ENCODE peak calls at places on chromosomes 5 and 9, in ten cellular contexts. One of them, this sample, is unnamed.

GRCh38 chr5:137954131-137954879 is 65.0 kb downstream of the PKD2L2 start:
- DNase-seq in coronary artery: no peak
- DNase-seq in A549: peak
- DNase-seq in OCI-LY7: no peak
- DNase-seq in small intestine: no peak
- DNase-seq in aorta: no peak
- DNase-seq in suprapubic skin: no peak
- DNase-seq in dorsolateral prefrontal cortex: no peak
- DNase-seq in AG10803: peak
- DNase-seq in left ventricle myocardium inferior: no peak
- DNase-seq in this sample: no peak

GRCh38 chr5:10987881-10988504 is 227.0 kb upstream of the DAP start:
- DNase-seq in coronary artery: no peak
- DNase-seq in A549: peak
- DNase-seq in OCI-LY7: peak
- DNase-seq in small intestine: peak
- DNase-seq in aorta: peak
- DNase-seq in suprapubic skin: peak
- DNase-seq in dorsolateral prefrontal cortex: peak
- DNase-seq in AG10803: no peak
- DNase-seq in left ventricle myocardium inferior: peak
- DNase-seq in this sample: peak

GRCh38 chr9:127214421-127215265 is 49.9 kb upstream of the GARNL3 start:
- DNase-seq in coronary artery: no peak
- DNase-seq in A549: peak
- DNase-seq in OCI-LY7: peak
- DNase-seq in small intestine: peak
- DNase-seq in aorta: peak
- DNase-seq in suprapubic skin: peak
- DNase-seq in dorsolateral prefrontal cortex: peak
- DNase-seq in AG10803: peak
- DNase-seq in left ventricle myocardium inferior: no peak
- DNase-seq in this sample: no peak

GRCh38 chr5:96963267-96963666 is 27.4 kb downstream of the LNPEP start:
- DNase-seq in coronary artery: no peak
- DNase-seq in A549: no peak
- DNase-seq in OCI-LY7: peak
- DNase-seq in small intestine: peak
- DNase-seq in aorta: no peak
- DNase-seq in suprapubic skin: peak
- DNase-seq in dorsolateral prefrontal cortex: no peak
- DNase-seq in AG10803: peak
- DNase-seq in left ventricle myocardium inferior: peak
- DNase-seq in this sample: no peak

GRCh38 chr5:137453476-137454080 is 45.5 kb downstream of the SPOCK1 start:
- DNase-seq in coronary artery: no peak
- DNase-seq in A549: peak
- DNase-seq in OCI-LY7: peak
- DNase-seq in small intestine: peak
- DNase-seq in aorta: no peak
- DNase-seq in suprapubic skin: no peak
- DNase-seq in dorsolateral prefrontal cortex: no peak
- DNase-seq in AG10803: peak
- DNase-seq in left ventricle myocardium inferior: no peak
- DNase-seq in this sample: peak

GRCh38 chr5:80255425-80255751 is 460 bp downstream of the SERINC5 start:
- DNase-seq in coronary artery: peak
- DNase-seq in A549: peak
- DNase-seq in OCI-LY7: peak
- DNase-seq in small intestine: peak
- DNase-seq in aorta: peak
- DNase-seq in suprapubic skin: peak
- DNase-seq in dorsolateral prefrontal cortex: no peak
- DNase-seq in AG10803: peak
- DNase-seq in left ventricle myocardium inferior: peak
- DNase-seq in this sample: no peak

GRCh38 chr5:107893642-107894041 is 222.9 kb upstream of the EFNA5 start:
- DNase-seq in coronary artery: no peak
- DNase-seq in A549: no peak
- DNase-seq in OCI-LY7: no peak
- DNase-seq in small intestine: peak
- DNase-seq in aorta: no peak
- DNase-seq in suprapubic skin: no peak
- DNase-seq in dorsolateral prefrontal cortex: no peak
- DNase-seq in AG10803: peak
- DNase-seq in left ventricle myocardium inferior: no peak
- DNase-seq in this sample: peak

GRCh38 chr5:177390363-177391300 is 6.4 kb downstream of the SLC34A1 start:
- DNase-seq in coronary artery: no peak
- DNase-seq in A549: peak
- DNase-seq in OCI-LY7: peak
- DNase-seq in small intestine: peak
- DNase-seq in aorta: peak
- DNase-seq in suprapubic skin: peak
- DNase-seq in dorsolateral prefrontal cortex: peak
- DNase-seq in AG10803: peak
- DNase-seq in left ventricle myocardium inferior: peak
- DNase-seq in this sample: peak

GRCh38 chr5:141742866-141743651 is 61.0 kb upstream of the ARAP3 start:
- DNase-seq in coronary artery: no peak
- DNase-seq in A549: no peak
- DNase-seq in OCI-LY7: peak
- DNase-seq in small intestine: no peak
- DNase-seq in aorta: no peak
- DNase-seq in suprapubic skin: peak
- DNase-seq in dorsolateral prefrontal cortex: no peak
- DNase-seq in AG10803: peak
- DNase-seq in left ventricle myocardium inferior: no peak
- DNase-seq in this sample: no peak

GRCh38 chr5:135356522-135357318 is 42.3 kb downstream of the MACROH2A1 start:
- DNase-seq in coronary artery: peak
- DNase-seq in A549: no peak
- DNase-seq in OCI-LY7: no peak
- DNase-seq in small intestine: peak
- DNase-seq in aorta: peak
- DNase-seq in suprapubic skin: peak
- DNase-seq in dorsolateral prefrontal cortex: no peak
- DNase-seq in AG10803: peak
- DNase-seq in left ventricle myocardium inferior: peak
- DNase-seq in this sample: no peak
- H3K4me3 ChIP-seq in coronary artery: peak
- H3K4me3 ChIP-seq in A549: no peak
- H3K4me3 ChIP-seq in OCI-LY7: no peak
- H3K4me3 ChIP-seq in small intestine: no peak
- H3K4me3 ChIP-seq in aorta: no peak
- H3K4me3 ChIP-seq in suprapubic skin: no peak
- H3K4me3 ChIP-seq in dorsolateral prefrontal cortex: no peak
- H3K4me3 ChIP-seq in AG10803: no peak
- H3K4me3 ChIP-seq in left ventricle myocardium inferior: peak
- H3K4me3 ChIP-seq in this sample: no peak

GRCh38 chr9:1510712-1511111 is 460.6 kb downstream of the DMRT2 start:
- DNase-seq in coronary artery: no peak
- DNase-seq in A549: no peak
- DNase-seq in OCI-LY7: no peak
- DNase-seq in small intestine: no peak
- DNase-seq in aorta: no peak
- DNase-seq in suprapubic skin: no peak
- DNase-seq in dorsolateral prefrontal cortex: no peak
- DNase-seq in AG10803: no peak
- DNase-seq in left ventricle myocardium inferior: no peak
- DNase-seq in this sample: no peak
- H3K4me3 ChIP-seq in coronary artery: no peak
- H3K4me3 ChIP-seq in A549: no peak
- H3K4me3 ChIP-seq in OCI-LY7: no peak
- H3K4me3 ChIP-seq in small intestine: no peak
- H3K4me3 ChIP-seq in aorta: no peak
- H3K4me3 ChIP-seq in suprapubic skin: no peak
- H3K4me3 ChIP-seq in dorsolateral prefrontal cortex: no peak
- H3K4me3 ChIP-seq in AG10803: no peak
- H3K4me3 ChIP-seq in left ventricle myocardium inferior: no peak
- H3K4me3 ChIP-seq in this sample: no peak

GRCh38 chr5:109062669-109063068 is 315.0 kb downstream of the FER start:
- DNase-seq in coronary artery: no peak
- DNase-seq in A549: no peak
- DNase-seq in OCI-LY7: no peak
- DNase-seq in small intestine: no peak
- DNase-seq in aorta: no peak
- DNase-seq in suprapubic skin: no peak
- DNase-seq in dorsolateral prefrontal cortex: no peak
- DNase-seq in AG10803: peak
- DNase-seq in left ventricle myocardium inferior: no peak
- DNase-seq in this sample: no peak
- H3K4me3 ChIP-seq in coronary artery: no peak
- H3K4me3 ChIP-seq in A549: no peak
- H3K4me3 ChIP-seq in OCI-LY7: no peak
- H3K4me3 ChIP-seq in small intestine: no peak
- H3K4me3 ChIP-seq in aorta: no peak
- H3K4me3 ChIP-seq in suprapubic skin: no peak
- H3K4me3 ChIP-seq in dorsolateral prefrontal cortex: no peak
- H3K4me3 ChIP-seq in AG10803: no peak
- H3K4me3 ChIP-seq in left ventricle myocardium inferior: no peak
- H3K4me3 ChIP-seq in this sample: no peak

GRCh38 chr9:20084125-20084524 is 295.3 kb upstream of the SLC24A2 start:
- DNase-seq in coronary artery: no peak
- DNase-seq in A549: no peak
- DNase-seq in OCI-LY7: no peak
- DNase-seq in small intestine: no peak
- DNase-seq in aorta: no peak
- DNase-seq in suprapubic skin: no peak
- DNase-seq in dorsolateral prefrontal cortex: no peak
- DNase-seq in AG10803: no peak
- DNase-seq in left ventricle myocardium inferior: no peak
- DNase-seq in this sample: no peak

GRCh38 chr9:20074291-20074690 is 285.5 kb upstream of the SLC24A2 start:
- DNase-seq in coronary artery: no peak
- DNase-seq in A549: no peak
- DNase-seq in OCI-LY7: no peak
- DNase-seq in small intestine: no peak
- DNase-seq in aorta: no peak
- DNase-seq in suprapubic skin: no peak
- DNase-seq in dorsolateral prefrontal cortex: no peak
- DNase-seq in AG10803: no peak
- DNase-seq in left ventricle myocardium inferior: no peak
- DNase-seq in this sample: no peak

GRCh38 chr9:20083417-20083816 is 294.6 kb upstream of the SLC24A2 start:
- DNase-seq in coronary artery: no peak
- DNase-seq in A549: no peak
- DNase-seq in OCI-LY7: no peak
- DNase-seq in small intestine: no peak
- DNase-seq in aorta: no peak
- DNase-seq in suprapubic skin: no peak
- DNase-seq in dorsolateral prefrontal cortex: no peak
- DNase-seq in AG10803: no peak
- DNase-seq in left ventricle myocardium inferior: no peak
- DNase-seq in this sample: no peak

DNA sequence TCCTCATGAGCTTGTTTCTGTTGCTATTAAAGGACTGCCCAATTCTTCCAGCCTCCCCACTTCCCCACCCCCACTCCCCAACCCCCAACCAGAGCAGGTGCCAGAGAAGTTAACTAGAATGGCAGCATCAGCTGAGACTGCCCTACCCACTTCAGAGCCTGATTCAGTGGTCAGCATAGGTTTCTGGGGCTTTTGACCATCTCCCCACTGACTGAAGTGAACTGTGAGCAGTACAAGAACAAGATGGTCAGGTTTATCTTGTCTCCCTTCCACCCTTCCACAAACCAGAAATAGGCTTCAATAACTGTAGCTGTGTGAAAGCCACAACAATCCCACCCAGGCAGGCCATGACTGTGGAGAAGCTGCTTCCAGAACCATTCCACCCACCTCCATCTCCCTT is 289.4 kb upstream of the SLC24A2 start:
- DNase-seq in coronary artery: no peak
- DNase-seq in A549: no peak
- DNase-seq in OCI-LY7: no peak
- DNase-seq in small intestine: no peak
- DNase-seq in aorta: no peak
- DNase-seq in suprapubic skin: no peak
- DNase-seq in dorsolateral prefrontal cortex: no peak
- DNase-seq in AG10803: no peak
- DNase-seq in left ventricle myocardium inferior: no peak
- DNase-seq in this sample: no peak
- H3K4me3 ChIP-seq in coronary artery: no peak
- H3K4me3 ChIP-seq in A549: no peak
- H3K4me3 ChIP-seq in OCI-LY7: no peak
- H3K4me3 ChIP-seq in small intestine: no peak
- H3K4me3 ChIP-seq in aorta: no peak
- H3K4me3 ChIP-seq in suprapubic skin: no peak
- H3K4me3 ChIP-seq in dorsolateral prefrontal cortex: no peak
- H3K4me3 ChIP-seq in AG10803: no peak
- H3K4me3 ChIP-seq in left ventricle myocardium inferior: no peak
- H3K4me3 ChIP-seq in this sample: no peak

GRCh38 chr5:174424219-174425053 is 299.9 kb upstream of the MSX2 start:
- DNase-seq in coronary artery: no peak
- DNase-seq in A549: no peak
- DNase-seq in OCI-LY7: no peak
- DNase-seq in small intestine: no peak
- DNase-seq in aorta: no peak
- DNase-seq in suprapubic skin: no peak
- DNase-seq in dorsolateral prefrontal cortex: peak
- DNase-seq in AG10803: no peak
- DNase-seq in left ventricle myocardium inferior: no peak
- DNase-seq in this sample: no peak
- H3K4me3 ChIP-seq in coronary artery: no peak
- H3K4me3 ChIP-seq in A549: no peak
- H3K4me3 ChIP-seq in OCI-LY7: no peak
- H3K4me3 ChIP-seq in small intestine: no peak
- H3K4me3 ChIP-seq in aorta: no peak
- H3K4me3 ChIP-seq in suprapubic skin: no peak
- H3K4me3 ChIP-seq in dorsolateral prefrontal cortex: no peak
- H3K4me3 ChIP-seq in AG10803: no peak
- H3K4me3 ChIP-seq in left ventricle myocardium inferior: no peak
- H3K4me3 ChIP-seq in this sample: no peak

This sample was measured in retinal pigment epithelial cell.